ENCODE peak calls at places on chromosomes 7 and 10, in ten cellular contexts. B is GM12865, W is fibroblast of mammary gland, R is skeletal muscle cell, T is psoas muscle, J is dorsolateral prefrontal cortex, A is adrenal gland, D is spleen, E is cardiac muscle cell, P is A549. C is an unnamed sample.

GRCh38 chr7:50792342-50793114 is 9.8 kb upstream of the GRB10 start:
- DNase-seq in T (peak), A (peak), D (peak), P (peak), E (peak), J (no peak), R (no peak), B (no peak), W (peak), C (no peak)

GRCh38 chr7:93316730-93317129 is 84.6 kb downstream of the VPS50 start:
- DNase-seq in J (no peak), D (no peak), W (peak), A (no peak), T (no peak), P (no peak), E (no peak), B (no peak), R (peak), C (no peak)

GRCh38 chr10:6270951-6271350 is 68.2 kb downstream of the PFKFB3 start:
- DNase-seq in J (no peak), R (no peak), T (no peak), P (no peak), A (no peak), B (no peak), W (no peak), E (no peak), D (no peak), C (no peak)

GRCh38 chr7:83005410-83005809 is 157.3 kb downstream of the PCLO start:
- DNase-seq in D (no peak), W (no peak), A (no peak), J (no peak), E (peak), T (no peak), R (no peak), B (peak), P (peak), C (peak)

GRCh38 chr10:43380610-43381222 is 9.3 kb downstream of the FXYD4 start:
- DNase-seq in R (no peak), A (no peak), B (no peak), P (peak), E (no peak), J (no peak), W (peak), T (no peak), D (no peak), C (no peak)

GRCh38 chr7:4830176-4830575 is 31.7 kb downstream of the PAPOLB start:
- DNase-seq in R (peak), P (peak), E (peak), B (peak), T (no peak), W (peak), A (peak), D (no peak), J (no peak), C (peak)

GRCh38 chr7:46627038-46627315 is 705.9 kb upstream of the IGFBP3 start:
- DNase-seq in R (no peak), T (no peak), E (no peak), D (no peak), B (no peak), W (peak), P (no peak), A (no peak), J (no peak), C (no peak)

GRCh38 chr7:142488842-142489241 is 231.0 kb upstream of the PRSS58 start:
- DNase-seq in T (no peak), P (no peak), J (no peak), B (no peak), D (no peak), R (no peak), A (no peak), W (no peak), E (no peak), C (peak)

GRCh38 chr7:29146888-29147609 is 712 bp upstream of the CPVL start:
- DNase-seq in E (peak), R (no peak), P (no peak), B (no peak), D (no peak), J (no peak), T (peak), W (peak), A (peak), C (peak)

GRCh38 chr7:121337398-121337797 is 8.6 kb downstream of the WNT16 start:
- DNase-seq in B (peak), R (no peak), D (no peak), J (no peak), T (no peak), A (no peak), W (no peak), E (no peak), P (no peak), C (no peak)

GRCh38 chr7:15905251-15906040 is 219.0 kb upstream of the MEOX2 start:
- DNase-seq in B (no peak), P (no peak), R (no peak), W (no peak), J (no peak), D (no peak), A (no peak), T (no peak), E (no peak), C (no peak)

GRCh38 chr10:11045995-11046394 is 28.3 kb downstream of the CELF2 start:
- DNase-seq in B (no peak), D (no peak), J (peak), P (no peak), E (no peak), R (no peak), A (no peak), T (peak), W (peak), C (no peak)

GRCh38 chr7:5177060-5177459 is 13.0 kb upstream of the WIPI2 start:
- DNase-seq in A (peak), T (peak), R (no peak), E (no peak), P (peak), B (no peak), J (no peak), D (no peak), W (peak), C (no peak)

GRCh38 chr7:80918406-80918805 is 445 bp downstream of the SEMA3C start:
- DNase-seq in J (no peak), W (peak), B (peak), A (no peak), E (peak), T (no peak), P (peak), D (no peak), R (no peak), C (peak)

GRCh38 chr10:118908487-118909280 is 120.8 kb upstream of the NANOS1 start:
- DNase-seq in A (no peak), R (no peak), D (no peak), E (no peak), P (no peak), T (no peak), J (no peak), W (no peak), B (no peak), C (peak)

GRCh38 chr10:126455766-126456425 is 67.6 kb upstream of the ADAM12 start:
- DNase-seq in W (no peak), B (no peak), P (no peak), R (no peak), J (no peak), T (no peak), E (peak), D (no peak), A (no peak), C (no peak)

GRCh38 chr7:101838837-101839483 is 21.5 kb downstream of the CUX1 start:
- DNase-seq in J (no peak), T (no peak), W (no peak), D (no peak), P (no peak), R (no peak), B (no peak), E (no peak), A (no peak), C (no peak)

GRCh38 chr7:89223906-89224395 is 428.4 kb upstream of the TEX47 start:
- DNase-seq in J (no peak), T (no peak), P (no peak), A (no peak), B (no peak), R (no peak), E (no peak), W (peak), D (no peak), C (no peak)

GRCh38 chr10:105041956-105042355 is 400.9 kb downstream of the SORCS3 start:
- DNase-seq in W (no peak), P (no peak), T (no peak), D (no peak), R (no peak), A (no peak), E (no peak), B (no peak), J (no peak), C (peak)

GRCh38 chr7:104124469-104124868 is 83.3 kb downstream of the ORC5 start:
- DNase-seq in J (no peak), P (no peak), A (no peak), T (no peak), R (no peak), E (no peak), D (no peak), W (no peak), B (no peak), C (peak)

GRCh38 chr10:63593576-63593975 is 72.4 kb downstream of the REEP3 start:
- DNase-seq in B (no peak), P (no peak), W (peak), R (no peak), E (no peak), A (no peak), J (no peak), T (no peak), D (no peak), C (no peak)

GRCh38 chr7:44534501-44534900 is 6.6 kb downstream of the NPC1L1 start:
- DNase-seq in P (peak), W (peak), A (peak), D (no peak), J (no peak), T (no peak), B (peak), E (peak), R (no peak), C (no peak)

GRCh38 chr7:11006271-11006670 is 32.6 kb downstream of the PHF14 start:
- DNase-seq in A (no peak), P (no peak), D (no peak), J (no peak), B (no peak), E (no peak), R (no peak), W (no peak), T (no peak), C (no peak)

GRCh38 chr7:100367251-100367620 is 6.1 kb upstream of the PILRA start:
- DNase-seq in A (no peak), P (no peak), R (no peak), W (no peak), T (no peak), E (no peak), D (no peak), B (no peak), J (no peak), C (no peak)

GRCh38 chr7:116588641-116589594 is 64.1 kb downstream of the CAV1 start:
- DNase-seq in A (no peak), P (peak), D (no peak), B (peak), T (no peak), W (peak), E (peak), R (no peak), J (no peak), C (peak)

GRCh38 chr10:43387678-43388032 is 16.2 kb downstream of the FXYD4 start:
- DNase-seq in T (no peak), J (no peak), W (no peak), P (no peak), B (no peak), D (peak), R (no peak), A (no peak), E (no peak), C (no peak)

GRCh38 chr7:151757274-151757673 is 119.6 kb downstream of the PRKAG2 start:
- DNase-seq in T (no peak), B (no peak), E (no peak), R (no peak), A (no peak), D (no peak), W (peak), J (no peak), P (no peak), C (no peak)

GRCh38 chr10:130933008-130933390 is 378.5 kb downstream of the TCERG1L start:
- DNase-seq in T (no peak), R (no peak), W (no peak), P (no peak), D (no peak), B (no peak), E (no peak), A (no peak), J (no peak), C (no peak)

GRCh38 chr10:71694567-71694968 is 25.0 kb downstream of the C10orf105 start:
- DNase-seq in P (no peak), J (no peak), R (no peak), T (no peak), D (peak), B (peak), A (peak), W (no peak), E (no peak), C (peak)

GRCh38 chr7:27678617-27679260 is 16.1 kb upstream of the HIBADH start:
- DNase-seq in J (no peak), D (no peak), P (peak), W (peak), T (no peak), E (no peak), R (no peak), B (no peak), A (no peak), C (no peak)

GRCh38 chr7:87870471-87870870 is 5.7 kb downstream of the SLC25A40 start:
- DNase-seq in E (no peak), D (no peak), A (no peak), W (no peak), P (no peak), J (no peak), R (no peak), B (no peak), T (no peak), C (no peak)
- H3K4me3 ChIP-seq in E (no peak), D (no peak), A (no peak), W (no peak), P (no peak), J (no peak), R (no peak), B (no peak), T (no peak), C (no peak)

DNA sequence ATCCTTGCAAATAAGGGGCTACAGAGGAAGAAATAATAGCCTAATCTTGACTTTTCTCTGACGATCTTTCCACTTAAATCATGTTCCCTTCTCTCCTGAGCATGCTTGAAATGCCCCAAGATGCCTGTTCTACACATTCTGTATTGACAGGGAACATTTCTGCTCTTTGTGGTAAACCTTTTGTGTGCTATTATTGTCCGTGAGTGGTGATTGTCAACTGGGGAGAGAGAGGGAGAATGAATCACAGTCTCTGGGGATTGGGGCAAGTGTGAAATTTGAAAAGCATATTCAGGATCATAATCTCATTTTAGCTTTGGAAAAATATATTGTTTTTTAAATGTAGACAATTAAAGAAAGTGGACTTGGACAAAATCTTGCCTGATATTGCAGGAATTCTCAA is 20.6 kb downstream of the UBTD1 start:
- DNase-seq in R (no peak), E (no peak), B (no peak), A (no peak), T (no peak), D (no peak), J (no peak), P (no peak), W (peak), C (no peak)
- H3K4me3 ChIP-seq in R (no peak), E (no peak), B (no peak), A (no peak), T (no peak), D (no peak), J (no peak), P (no peak), W (no peak), C (no peak)

DNA sequence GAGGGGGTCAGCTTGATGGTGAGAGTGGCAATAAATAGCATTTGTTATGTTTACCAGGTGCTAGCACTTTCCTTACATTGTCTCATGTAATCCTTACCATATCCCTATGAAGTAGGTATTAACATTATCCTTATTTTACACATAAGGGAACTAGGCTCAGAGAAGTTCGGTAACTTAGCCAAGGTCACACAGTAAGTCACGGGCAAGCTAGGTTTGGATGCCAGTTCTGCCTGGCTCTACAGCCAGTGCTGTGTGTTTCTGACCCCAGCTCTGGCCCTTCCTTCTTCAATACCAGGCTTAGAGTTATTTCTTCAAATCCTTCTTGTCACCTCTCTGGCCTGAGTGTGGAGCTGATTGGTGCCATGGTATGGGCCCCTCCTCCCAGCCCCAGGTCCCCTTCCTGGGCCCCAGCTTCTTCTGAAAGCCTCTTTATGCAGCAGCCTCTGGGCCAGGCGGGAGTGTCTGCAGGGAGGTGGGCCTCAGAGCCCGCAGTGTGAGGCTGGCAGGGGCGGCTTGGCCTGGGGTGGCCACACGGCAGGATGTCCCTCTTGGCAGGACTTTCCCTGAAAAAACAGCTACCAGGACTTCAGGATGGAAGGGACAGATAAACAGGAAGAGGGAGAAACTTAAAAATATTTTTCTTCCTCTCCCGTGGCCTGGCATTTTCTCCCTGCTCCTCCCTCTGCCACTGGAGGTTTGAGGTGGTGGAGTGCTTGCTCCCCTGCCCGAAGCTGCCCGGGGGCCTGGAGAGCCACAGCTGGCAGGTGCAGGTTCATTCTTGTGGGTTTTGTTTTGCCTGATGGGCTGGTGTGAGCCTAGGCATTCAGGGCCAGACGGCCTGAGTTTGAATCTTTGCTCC is 20.6 kb downstream of the PALD1 start:
- DNase-seq in B (no peak), W (no peak), R (no peak), P (no peak), T (no peak), E (peak), J (no peak), D (no peak), A (no peak), C (no peak)
- H3K4me3 ChIP-seq in B (no peak), W (no peak), R (no peak), P (no peak), T (no peak), E (no peak), J (no peak), D (no peak), A (no peak), C (no peak)

DNA sequence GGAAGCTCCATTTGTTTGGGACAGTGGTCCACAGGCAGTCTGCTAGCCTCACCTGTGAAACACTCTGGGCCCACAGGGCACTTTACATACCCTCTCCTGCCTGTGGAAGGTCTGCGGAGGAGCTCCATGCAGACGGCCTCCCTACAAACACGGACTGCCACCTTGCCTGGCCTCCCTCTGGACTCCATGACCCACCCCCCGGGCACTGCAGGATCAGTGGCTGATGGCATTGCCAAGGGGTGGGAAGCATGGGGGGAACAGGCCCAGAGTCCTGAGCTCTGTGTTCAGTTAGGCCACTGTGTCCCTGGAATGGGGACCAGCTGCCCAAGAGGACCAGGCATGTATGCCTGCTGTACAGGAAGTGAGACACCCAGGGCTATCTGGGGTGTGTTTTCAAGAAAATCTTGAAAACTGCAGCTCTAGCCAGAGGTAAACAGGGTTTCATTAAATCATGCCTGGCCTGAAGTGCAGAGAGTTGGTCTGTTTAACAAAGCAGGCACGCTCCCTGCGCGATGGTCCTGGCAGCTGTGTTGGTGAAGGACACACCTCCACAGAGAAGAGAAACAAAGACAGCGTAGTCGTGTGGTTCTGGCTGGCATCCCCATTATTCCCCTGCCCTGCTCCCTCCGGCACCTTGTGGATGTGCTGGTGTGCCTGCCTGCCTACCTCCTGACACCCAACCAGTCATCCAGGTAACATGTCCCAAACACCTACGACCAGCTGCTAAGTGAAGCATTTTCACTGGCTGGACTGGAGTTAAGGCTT is 470.8 kb upstream of the ZMIZ1 start:
- DNase-seq in T (no peak), P (no peak), J (no peak), E (no peak), D (no peak), B (no peak), R (no peak), W (no peak), A (no peak), C (no peak)
- H3K4me3 ChIP-seq in T (no peak), P (no peak), J (no peak), E (no peak), D (no peak), B (no peak), R (no peak), W (no peak), A (no peak), C (no peak)

GRCh38 chr10:100735345-100736143 is 9.8 kb upstream of the PAX2 start:
- DNase-seq in R (no peak), B (no peak), W (no peak), J (no peak), A (no peak), P (no peak), D (peak), E (peak), T (no peak), C (no peak)
- H3K4me3 ChIP-seq in R (no peak), B (no peak), W (no peak), J (no peak), A (no peak), P (no peak), D (no peak), E (no peak), T (peak), C (no peak)

DNA sequence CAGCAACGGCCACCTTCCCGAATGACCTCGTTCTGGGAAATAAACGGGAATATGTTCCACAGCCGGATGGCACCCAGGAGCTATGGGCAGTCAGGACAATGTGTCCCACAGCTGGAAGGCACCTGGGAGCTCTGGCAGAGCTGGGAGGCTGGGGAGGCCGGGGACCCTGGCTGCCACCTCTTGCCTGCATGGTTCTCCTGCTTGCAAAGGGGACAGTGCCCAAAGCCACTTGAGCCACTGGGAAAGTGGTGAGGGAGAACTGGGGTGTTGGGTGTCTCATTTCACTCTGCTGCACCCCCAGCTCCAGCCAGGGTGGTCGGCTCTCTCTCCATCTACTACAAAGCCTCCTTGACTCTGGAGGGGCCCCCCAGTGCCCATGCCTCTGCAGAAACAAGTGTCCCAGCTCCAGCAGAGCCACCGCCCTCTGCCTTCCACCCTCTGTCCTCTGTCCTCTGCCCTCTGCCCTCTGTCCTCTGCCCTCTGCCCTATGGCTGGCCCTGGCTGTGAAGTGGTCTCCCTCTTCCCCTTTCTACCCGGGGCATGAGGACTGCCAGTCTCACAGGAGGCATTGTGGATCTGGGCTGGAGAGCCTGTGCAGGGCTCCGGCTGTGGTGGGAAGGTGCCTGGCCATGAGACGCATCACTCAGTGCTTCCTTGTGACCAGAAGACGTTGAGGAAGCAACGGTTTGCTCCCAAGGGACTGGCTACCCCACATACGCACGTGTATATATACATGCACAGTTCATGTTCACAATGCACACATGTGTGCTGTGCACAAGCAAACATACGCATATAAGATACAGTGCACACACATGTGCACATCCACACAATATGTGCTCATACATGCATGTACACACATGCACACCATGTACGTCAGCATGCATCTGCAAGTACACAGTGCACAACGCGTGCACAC is 21.5 kb upstream of the INPP5A start:
- DNase-seq in P (no peak), J (no peak), E (no peak), B (no peak), D (peak), A (no peak), T (no peak), W (peak), R (no peak), C (no peak)
- H3K4me3 ChIP-seq in P (no peak), J (no peak), E (peak), B (no peak), D (no peak), A (no peak), T (no peak), W (no peak), R (no peak), C (no peak)

GRCh38 chr7:2019693-2020511 is 212.8 kb downstream of the MAD1L1 start:
- DNase-seq in R (peak), A (peak), T (peak), E (no peak), B (peak), P (no peak), J (peak), W (peak), D (peak), C (no peak)
- H3K4me3 ChIP-seq in R (no peak), A (no peak), T (peak), E (no peak), B (no peak), P (no peak), J (no peak), W (peak), D (peak), C (no peak)